ENCODE peak calls at places on chromosomes 7 and 10, in ten cellular contexts. V is K562; B is Daoy; F is naive thymus-derived CD8-positive, alpha-beta T cell; L is T-cell; N is Kasumi-1; U is hypothalamus; A is stimulated activated CD4-positive, alpha-beta T cell treated with anti-CD3 and anti-CD28 coated beads, Interleukin-4, amount 100 ng/mL, for 24 hours; E is iPS-NIHi11; Z is RCC 7860. K is an unnamed sample.

GRCh38 chr10:121615862-121616261 is 17.6 kb upstream of the FGFR2 start:
- DNase-seq in V (no peak), B (no peak), F (no peak), L (no peak), N (no peak), U (no peak), A (no peak), E (no peak), Z (no peak), K (peak)

GRCh38 chr7:855686-856369 is 20.5 kb upstream of the GET4 start:
- DNase-seq in V (no peak), B (no peak), F (no peak), L (no peak), N (no peak), U (no peak), A (no peak), E (no peak), Z (no peak), K (no peak)

GRCh38 chr10:130926442-130926841 is 385.1 kb downstream of the TCERG1L start:
- DNase-seq in V (no peak), B (no peak), F (no peak), L (no peak), N (no peak), U (no peak), A (no peak), E (no peak), Z (no peak), K (no peak)

GRCh38 chr10:69864321-69864720 is 62.6 kb downstream of the COL13A1 start:
- DNase-seq in V (no peak), B (peak), F (no peak), L (no peak), N (no peak), U (no peak), A (no peak), E (no peak), Z (peak), K (no peak)

GRCh38 chr7:127776776-127777390 is 124.9 kb downstream of the SND1 start:
- DNase-seq in V (no peak), B (peak), F (no peak), L (no peak), N (no peak), U (no peak), A (no peak), E (no peak), Z (peak), K (no peak)

GRCh38 chr7:74025146-74025545 is 2.8 kb upstream of the ELN start:
- DNase-seq in V (no peak), B (peak), F (no peak), L (no peak), N (no peak), U (no peak), A (no peak), E (no peak), Z (peak), K (no peak)

GRCh38 chr10:88088441-88089340 is 225.3 kb downstream of the PTEN start:
- DNase-seq in V (no peak), B (no peak), F (no peak), L (no peak), N (no peak), U (no peak), A (no peak), E (no peak), Z (no peak), K (no peak)

GRCh38 chr7:67786021-67786420 is 789.4 kb downstream of the TYW1 start:
- DNase-seq in V (no peak), B (no peak), F (no peak), L (no peak), N (no peak), U (no peak), A (no peak), E (no peak), Z (no peak), K (no peak)

GRCh38 chr7:40572810-40573470 is 438.1 kb downstream of the SUGCT start:
- DNase-seq in V (no peak), B (peak), F (no peak), L (no peak), N (no peak), U (no peak), A (no peak), E (no peak), Z (no peak), K (no peak)

K was measured in islet precursor cell.